ENCODE peak calls at places on chromosomes 1 and 21, in nine cellular contexts. D is hepatocyte; E is suprapubic skin; Y is PC-3; B is naive thymus-derived CD4-positive, alpha-beta T cell; G is HepG2; N is foreskin fibroblast; R is BJ; U is Panc1. W is an unnamed sample.

GRCh38 chr21:25717491-25718139 is 17.1 kb downstream of the ATP5PF start:
- DNase-seq in D (peak), E (no peak), Y (peak), B (no peak), G (no peak), N (peak), R (no peak), U (no peak), W (no peak)

GRCh38 chr1:5839811-5840550 is 152.2 kb downstream of the NPHP4 start:
- DNase-seq in D (no peak), E (no peak), Y (no peak), B (no peak), G (no peak), N (no peak), R (no peak), U (no peak), W (no peak)

GRCh38 chr21:9008636-9009035 is 1512.7 kb upstream of the TPTE start:
- DNase-seq in D (no peak), E (no peak), Y (no peak), B (no peak), G (no peak), N (no peak), R (no peak), U (no peak), W (no peak)

GRCh38 chr1:109201123-109201703 is 12.5 kb upstream of the SARS1 start:
- DNase-seq in D (peak), E (no peak), Y (peak), B (no peak), G (peak), N (peak), R (peak), U (no peak), W (no peak)

GRCh38 chr1:5585256-5585655 is 407.0 kb downstream of the NPHP4 start:
- DNase-seq in D (no peak), E (no peak), Y (no peak), B (no peak), G (no peak), N (no peak), R (no peak), U (no peak), W (no peak)

GRCh38 chr21:43591468-43592050 is 67.7 kb downstream of the HSF2BP start:
- DNase-seq in D (no peak), E (no peak), Y (no peak), B (no peak), G (peak), N (peak), R (no peak), U (no peak), W (no peak)

GRCh38 chr1:91697322-91698260 is 188.4 kb downstream of the TGFBR3 start:
- DNase-seq in D (no peak), E (no peak), Y (no peak), B (peak), G (no peak), N (peak), R (no peak), U (no peak), W (peak)

GRCh38 chr21:36769051-36769867 is 70.3 kb downstream of the SIM2 start:
- DNase-seq in D (no peak), E (peak), Y (no peak), B (no peak), G (no peak), N (no peak), R (no peak), U (no peak), W (no peak)

GRCh38 chr1:97351846-97352245 is 569.0 kb downstream of the DPYD start:
- DNase-seq in D (no peak), E (no peak), Y (no peak), B (no peak), G (no peak), N (no peak), R (no peak), U (no peak), W (no peak)

DNA sequence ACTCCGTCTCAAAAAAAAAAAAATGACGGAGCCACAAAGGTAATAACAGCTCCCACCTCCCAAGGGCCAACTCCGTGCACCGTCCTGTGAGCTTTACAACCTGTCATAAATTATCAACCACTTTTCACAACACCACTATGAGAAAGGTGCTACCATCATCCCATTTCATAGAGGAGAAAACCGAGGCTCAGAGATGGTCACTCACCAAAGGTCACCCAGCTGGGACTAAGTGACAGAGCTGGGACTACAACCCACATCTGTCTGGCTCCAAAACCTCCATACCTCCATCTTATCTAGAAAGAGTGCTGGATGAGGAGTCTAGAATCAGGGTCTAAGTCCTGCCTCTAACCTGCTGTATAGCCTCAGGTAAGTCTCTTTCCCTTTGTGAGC is 43.6 kb upstream of the ECE1 start:
- DNase-seq in D (no peak), E (no peak), Y (no peak), B (no peak), G (no peak), N (no peak), R (no peak), U (no peak), W (no peak)
- H3K4me3 ChIP-seq in D (no peak), E (peak), Y (peak), B (peak), G (peak), N (no peak), R (peak), U (peak), W (peak)

GRCh38 chr1:202160377-202160940 is at the start of gene PTPN7:
- DNase-seq in D (no peak), E (no peak), Y (no peak), B (peak), G (no peak), N (no peak), R (no peak), U (no peak), W (peak)
- H3K4me3 ChIP-seq in D (no peak), E (peak), Y (no peak), B (peak), G (no peak), N (no peak), R (no peak), U (no peak), W (peak)

DNA sequence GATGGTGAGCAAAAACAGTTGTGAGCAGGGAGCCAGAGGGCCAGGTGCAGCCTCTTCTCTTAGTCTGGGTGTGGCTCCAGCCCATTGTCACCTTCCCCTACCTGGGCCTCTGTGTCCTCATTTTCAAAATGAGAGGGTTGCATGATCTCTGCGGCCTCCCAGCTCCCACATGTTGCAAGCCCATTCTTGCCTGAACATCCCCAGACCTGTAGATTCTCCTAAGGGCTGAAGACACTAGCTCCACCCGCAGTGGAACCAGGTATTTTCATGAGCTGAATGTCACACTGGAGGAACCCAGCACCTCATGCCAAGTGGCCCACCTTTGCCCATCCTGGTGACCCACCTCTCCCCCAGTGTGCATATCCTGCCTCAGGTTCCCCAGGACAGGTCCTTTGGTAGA is 12.3 kb downstream of the IKBKE start:
- DNase-seq in D (no peak), E (no peak), Y (no peak), B (no peak), G (no peak), N (no peak), R (no peak), U (no peak), W (no peak)
- H3K4me3 ChIP-seq in D (no peak), E (no peak), Y (no peak), B (no peak), G (no peak), N (no peak), R (no peak), U (no peak), W (no peak)

GRCh38 chr1:56258395-56258794 is 321.0 kb downstream of the PLPP3 start:
- DNase-seq in D (no peak), E (no peak), Y (no peak), B (no peak), G (no peak), N (no peak), R (no peak), U (no peak), W (no peak)

GRCh38 chr1:56250809-56251208 is 328.6 kb downstream of the PLPP3 start:
- DNase-seq in D (no peak), E (no peak), Y (no peak), B (no peak), G (no peak), N (no peak), R (no peak), U (no peak), W (no peak)

DNA sequence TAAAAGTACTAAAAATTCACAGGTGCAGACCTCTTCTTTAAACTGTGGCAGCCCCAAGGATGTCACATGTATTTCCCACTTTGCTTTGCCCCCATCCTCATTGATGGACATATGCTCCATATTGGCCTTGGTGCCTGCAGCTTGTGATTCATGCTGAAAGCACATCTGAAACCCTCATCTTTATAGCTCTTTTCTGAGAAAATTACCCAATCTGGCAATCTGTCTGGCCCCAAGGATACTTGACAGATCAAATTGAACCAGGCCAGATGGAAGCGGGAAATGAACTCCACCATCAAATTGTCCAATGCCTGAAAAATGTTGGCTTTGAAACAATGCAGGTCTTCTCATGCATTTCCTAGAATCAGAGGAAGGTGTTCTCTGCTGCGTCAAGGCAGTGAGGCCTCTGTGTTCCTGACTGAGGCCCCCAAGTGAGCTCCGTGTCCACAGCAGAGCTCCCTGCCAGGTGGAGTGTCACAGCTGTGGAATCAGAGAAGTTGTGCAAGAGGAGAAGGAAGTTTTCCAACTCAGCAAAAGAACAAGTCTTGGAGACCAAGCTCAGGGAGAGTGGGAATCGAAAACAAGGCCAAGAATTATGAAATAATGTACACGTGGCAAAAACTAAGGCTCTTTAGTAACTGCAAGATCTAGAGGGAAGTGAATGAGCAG is 323.7 kb downstream of the PLPP3 start:
- DNase-seq in D (peak), E (peak), Y (no peak), B (no peak), G (no peak), N (peak), R (peak), U (no peak), W (no peak)
- H3K4me3 ChIP-seq in D (no peak), E (no peak), Y (no peak), B (no peak), G (no peak), N (no peak), R (no peak), U (no peak), W (no peak)